ENCODE peak calls at places on chromosomes 16 and 17, in nine cellular contexts. M is GM23248, V is adrenal gland, Z is lower lobe of right lung, Y is IMR-90, D is heart right ventricle, C is breast epithelium, R is H7, I is thoracic aorta. S is an unnamed sample.

GRCh38 chr16:69404275-69404805 is 18.5 kb upstream of the TERF2 start:
- DNase-seq in C (no peak), V (peak; percentile 79), Y (peak; percentile 40), I (no peak), R (no peak), D (peak; percentile 27), Z (no peak), M (peak; percentile 48), S (peak; percentile 82)

GRCh38 chr16:81314603-81315270 is at the start of gene GAN:
- DNase-seq in C (peak; percentile 97), Z (peak; percentile 97), V (peak; percentile 98), D (peak; percentile 95), Y (peak; percentile 95), R (peak; percentile 94), I (peak; percentile 89), M (peak; percentile 98), S (peak; percentile 90)

GRCh38 chr17:31595076-31595475 is 203.6 kb downstream of the RAB11FIP4 start:
- DNase-seq in V (no peak), R (peak; percentile 10), Y (peak; percentile 66), D (no peak), M (peak; percentile 86), I (no peak), Z (no peak), C (no peak), S (peak; percentile 68)

GRCh38 chr17:7573324-7574080 is 5.9 kb upstream of the CD68 start:
- DNase-seq in D (peak; percentile 94), M (peak; percentile 95), C (peak; percentile 87), Z (peak; percentile 93), Y (peak; percentile 90), V (peak; percentile 95), R (peak; percentile 98), I (peak; percentile 76), S (peak; percentile 54)

GRCh38 chr17:56985371-56986162 is 7.6 kb downstream of the SCPEP1 start:
- DNase-seq in Y (no peak), D (no peak), R (no peak), I (no peak), V (no peak), M (no peak), Z (peak; percentile 64), C (no peak), S (no peak)

GRCh38 chr17:48995332-48995870 is 1.8 kb upstream of the IGF2BP1 start:
- DNase-seq in Y (no peak), I (no peak), C (no peak), D (no peak), Z (no peak), R (peak; percentile 74), V (no peak), M (peak; percentile 53), S (no peak)

GRCh38 chr17:49557204-49558024 is 18.3 kb upstream of the NXPH3 start:
- DNase-seq in Y (peak; percentile 46), D (no peak), M (peak; percentile 67), I (no peak), Z (no peak), V (peak; percentile 65), C (no peak), R (peak; percentile 80), S (peak; percentile 51)

GRCh38 chr16:80084614-80085013 is 456.2 kb upstream of the DYNLRB2 start:
- DNase-seq in Y (no peak), V (peak; percentile 81), R (peak; percentile 33), Z (no peak), M (peak; percentile 66), I (no peak), D (peak; percentile 46), C (peak; percentile 33), S (peak; percentile 77)

GRCh38 chr17:70636517-70637133 is 467.3 kb downstream of the KCNJ2 start:
- DNase-seq in Y (peak; percentile 46), V (no peak), D (peak; percentile 12), Z (no peak), M (peak; percentile 60), C (no peak), I (no peak), R (peak; percentile 33), S (peak; percentile 45)

GRCh38 chr17:21282231-21282630 is 2.3 kb upstream of the MAP2K3 start:
- DNase-seq in R (no peak), Y (peak; percentile 98), Z (no peak), D (no peak), V (peak; percentile 85), C (no peak), M (peak; percentile 100), I (peak; percentile 78), S (peak; percentile 92)

GRCh38 chr16:51154271-51155171 is 3.5 kb upstream of the SALL1 start:
- DNase-seq in D (no peak), V (no peak), Y (no peak), R (peak; percentile 84), Z (no peak), M (no peak), I (no peak), C (no peak), S (no peak)

GRCh38 chr16:17266606-17267313 is 204.0 kb downstream of the XYLT1 start:
- DNase-seq in C (no peak), Z (no peak), V (peak; percentile 95), M (no peak), I (no peak), R (peak; percentile 28), Y (no peak), D (no peak), S (no peak)

GRCh38 chr17:75849304-75849695 is 5.1 kb upstream of the UNC13D start:
- DNase-seq in M (no peak), V (no peak), R (no peak), Y (no peak), C (no peak), Z (no peak), D (no peak), I (no peak), S (no peak)

GRCh38 chr17:75853410-75853809 is 1.7 kb downstream of the WBP2 start:
- DNase-seq in D (no peak), Y (peak; percentile 60), I (no peak), V (peak; percentile 81), R (no peak), M (peak; percentile 87), C (peak; percentile 55), Z (no peak), S (peak; percentile 22)

GRCh38 chr17:75848523-75849303 is 4.5 kb upstream of the UNC13D start:
- DNase-seq in C (peak; percentile 82), I (no peak), Y (peak; percentile 32), R (peak; percentile 92), M (peak; percentile 57), Z (peak; percentile 87), V (peak; percentile 92), D (peak; percentile 80), S (peak; percentile 58)

GRCh38 chr17:75849724-75850123 is 5.4 kb downstream of the WBP2 start:
- DNase-seq in Y (no peak), R (no peak), M (no peak), Z (no peak), I (no peak), V (no peak), C (no peak), D (no peak), S (no peak)

GRCh38 chr17:75850928-75851692 is 4.0 kb downstream of the WBP2 start:
- DNase-seq in I (no peak), R (no peak), D (peak; percentile 44), Y (no peak), V (no peak), C (peak; percentile 51), Z (no peak), M (no peak), S (no peak)
- H3K36me3 ChIP-seq in I (peaks cover 58% of the 10 kb centered on the region), R (peaks cover 31% of the 10 kb centered on the region), D (peaks cover 70% of the 10 kb centered on the region), Y (peaks cover 48% of the 10 kb centered on the region), V (peaks cover 59% of the 10 kb centered on the region), C (peaks cover 7% of the 10 kb centered on the region), Z (peaks cover 66% of the 10 kb centered on the region), M (peaks cover 12% of the 10 kb centered on the region), S (peaks cover 33% of the 10 kb centered on the region)

GRCh38 chr17:80386341-80386740 is 28.6 kb upstream of the ENDOV start:
- DNase-seq in V (no peak), I (no peak), C (no peak), Z (no peak), D (no peak), M (no peak), Y (no peak), R (no peak), S (no peak)

GRCh38 chr17:80388175-80388574 is 26.8 kb upstream of the ENDOV start:
- DNase-seq in I (no peak), Y (no peak), D (no peak), Z (no peak), C (no peak), M (no peak), V (no peak), R (peak; percentile 52), S (no peak)

GRCh38 chr17:80388601-80389000 is 26.4 kb upstream of the ENDOV start:
- DNase-seq in C (no peak), D (no peak), R (peak; percentile 2), Y (no peak), I (no peak), V (no peak), M (no peak), Z (no peak), S (no peak)

GRCh38 chr17:80387071-80387470 is 27.9 kb upstream of the ENDOV start:
- DNase-seq in D (no peak), Z (no peak), I (no peak), R (no peak), V (no peak), C (no peak), Y (no peak), M (no peak), S (no peak)

GRCh38 chr17:80389011-80389995 is 25.7 kb upstream of the ENDOV start:
- DNase-seq in I (no peak), R (peak; percentile 7), Y (peak; percentile 13), V (no peak), C (no peak), D (no peak), Z (no peak), M (no peak), S (no peak)
- H3K36me3 ChIP-seq in I (peaks cover 75% of the 10 kb centered on the region), R (peaks cover 25% of the 10 kb centered on the region), Y (peaks cover 75% of the 10 kb centered on the region), V (peaks cover 92% of the 10 kb centered on the region), C (peaks cover 6% of the 10 kb centered on the region), D (peaks cover 100% of the 10 kb centered on the region), Z (peaks cover 100% of the 10 kb centered on the region), M (peaks cover 54% of the 10 kb centered on the region), S (peaks cover 29% of the 10 kb centered on the region)

DNA sequence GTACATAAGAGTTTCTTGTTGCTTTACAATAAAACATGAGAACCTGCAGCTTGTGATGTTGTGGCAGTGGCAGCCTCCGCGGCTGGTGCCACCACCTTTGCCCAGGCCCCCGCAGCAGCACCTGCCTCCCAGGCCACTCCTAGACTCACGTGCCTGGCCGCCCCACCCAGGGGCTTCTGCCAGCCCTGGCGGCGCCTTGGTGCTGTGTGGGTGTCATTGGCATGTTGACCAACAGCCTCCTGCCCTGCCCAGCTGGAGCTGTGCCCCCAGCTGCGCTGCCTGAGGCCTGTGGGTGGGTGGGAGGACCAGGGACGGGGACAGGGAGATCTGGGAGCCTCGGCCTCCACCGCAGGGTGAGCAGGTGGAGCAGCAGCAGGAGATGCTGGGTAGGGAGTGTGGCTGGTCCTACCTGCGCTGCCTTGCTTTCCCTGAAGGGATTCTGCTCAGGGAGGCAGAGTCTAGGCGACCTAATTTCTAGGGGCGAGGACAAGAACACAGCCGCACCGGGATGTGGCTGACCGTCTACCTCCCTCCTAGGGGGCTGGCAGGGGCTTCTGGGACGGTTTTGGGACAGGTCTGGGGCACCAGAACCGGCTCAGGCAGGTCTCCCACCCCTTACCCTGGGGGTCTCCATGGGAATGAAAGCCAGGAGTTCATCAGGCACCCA is 416 bp upstream of the DNASE1L2 start:
- DNase-seq in V (no peak), C (no peak), I (no peak), Z (no peak), M (no peak), D (no peak), Y (no peak), R (no peak), S (no peak)
- H3K36me3 ChIP-seq in V (peaks cover 50% of the 10 kb centered on the region), C (peaks cover 24% of the 10 kb centered on the region), I (peaks cover 47% of the 10 kb centered on the region), Z (peaks cover 56% of the 10 kb centered on the region), M (no peaks in the 10 kb centered on the region), D (peaks cover 68% of the 10 kb centered on the region), Y (peaks cover 47% of the 10 kb centered on the region), R (peaks cover 1% of the 10 kb centered on the region), S (peaks cover 26% of the 10 kb centered on the region)

GRCh38 chr17:82232876-82233785 is 4.3 kb downstream of the SLC16A3 start:
- DNase-seq in V (no peak), I (no peak), C (no peak), Y (no peak), Z (no peak), R (no peak), M (no peak), D (no peak), S (no peak)
- H3K36me3 ChIP-seq in V (peaks cover 4% of the 10 kb centered on the region), I (peaks cover 5% of the 10 kb centered on the region), C (no peaks in the 10 kb centered on the region), Y (peaks cover 41% of the 10 kb centered on the region), Z (peaks cover 22% of the 10 kb centered on the region), R (no peaks in the 10 kb centered on the region), M (peaks cover 5% of the 10 kb centered on the region), D (peaks cover 21% of the 10 kb centered on the region), S (peaks cover 35% of the 10 kb centered on the region)